ENCODE peak calls at places on chromosomes 3 and 15, in four cellular contexts. Z, V, H and N are unnamed samples.

GRCh38 chr15:44435893-44436667 is 8.7 kb downstream of the CTDSPL2 start:
- DNase-seq in H (no peak), Z (no peak), V (no peak), N (no peak)

GRCh38 chr3:123642182-123642956 is 57.5 kb upstream of the HACD2 start:
- DNase-seq in Z (peak), H (peak), V (peak), N (peak)

GRCh38 chr3:186514296-186515002 is 29.7 kb downstream of the CRYGS start:
- DNase-seq in Z (no peak), H (no peak), V (no peak), N (no peak)

GRCh38 chr3:159260049-159260662 is 458.3 kb downstream of the MFSD1 start:
- DNase-seq in H (peak), V (peak), Z (no peak), N (no peak)

GRCh38 chr15:71812966-71813722 is 2.8 kb downstream of the NR2E3 start:
- DNase-seq in V (no peak), H (no peak), Z (no peak), N (no peak)

GRCh38 chr3:125316949-125317348 is 58.2 kb downstream of the ZNF148 start:
- DNase-seq in H (no peak), Z (no peak), V (no peak), N (no peak)

GRCh38 chr3:6220361-6220957 is 640.5 kb upstream of the GRM7 start:
- DNase-seq in V (no peak), H (no peak), Z (no peak), N (no peak)

GRCh38 chr3:149813367-149814281 is 609 bp downstream of the RNF13 start:
- DNase-seq in H (peak), V (peak), Z (no peak), N (no peak)

GRCh38 chr15:35545316-35545824 is 595 bp downstream of the DPH6 start:
- DNase-seq in H (peak), Z (no peak), V (peak), N (no peak)

GRCh38 chr3:188854395-188855149 is 317.2 kb upstream of the TPRG1 start:
- DNase-seq in Z (no peak), V (no peak), H (no peak), N (no peak)

GRCh38 chr3:152938974-152939636 is 104.2 kb downstream of the P2RY1 start:
- DNase-seq in H (no peak), V (no peak), Z (no peak), N (no peak)
- TF ChIP-seq CTCF in H (no peak), V (no peak), Z (no peak), N (no peak)

DNA sequence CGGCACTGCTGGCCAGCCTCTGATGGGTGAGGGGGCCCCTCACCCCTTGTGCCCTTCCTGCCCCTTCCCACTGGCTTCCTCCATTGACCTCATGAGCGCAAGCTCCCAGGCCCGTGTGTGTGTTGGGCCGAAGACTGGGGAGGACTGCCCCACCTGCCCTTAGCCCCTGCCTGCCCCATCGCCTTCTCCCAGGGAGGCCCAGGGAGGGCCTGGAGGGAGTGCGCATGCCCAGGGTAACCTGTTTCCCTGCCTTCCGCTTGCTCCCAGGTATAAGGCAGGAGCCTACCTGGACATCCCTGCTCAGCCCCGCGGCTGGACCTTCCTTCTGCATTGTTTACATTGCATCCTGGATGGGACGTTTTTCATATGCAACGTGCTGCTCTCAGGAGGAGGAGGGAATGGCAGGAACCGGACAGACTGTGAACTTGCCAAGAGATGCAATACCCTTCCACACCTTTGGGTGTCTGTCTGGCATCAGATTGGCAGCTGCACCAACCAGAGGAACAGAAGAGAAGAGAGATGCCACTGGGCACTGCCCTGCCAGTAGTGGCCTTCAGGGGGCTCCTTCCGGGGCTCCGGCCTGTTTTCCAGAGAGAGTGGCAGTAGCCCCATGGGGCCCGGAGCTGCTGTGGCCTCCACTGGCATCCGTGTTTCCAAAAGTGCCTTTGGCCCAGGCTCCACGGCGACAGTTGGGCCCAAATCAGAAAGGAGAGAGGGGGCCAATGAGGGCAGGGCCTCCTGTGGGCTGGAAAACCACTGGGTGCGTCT is 8.8 kb downstream of the DLL4 start:
- DNase-seq in H (no peak), V (no peak), Z (no peak), N (no peak)
- TF ChIP-seq CTCF in H (peak), V (no peak), Z (no peak), N (no peak)

GRCh38 chr15:56989411-56989924 is 71.0 kb downstream of the TCF12 start:
- DNase-seq in H (no peak), V (no peak), Z (no peak), N (no peak)
- TF ChIP-seq CTCF in H (no peak), V (no peak), Z (no peak), N (no peak)

DNA sequence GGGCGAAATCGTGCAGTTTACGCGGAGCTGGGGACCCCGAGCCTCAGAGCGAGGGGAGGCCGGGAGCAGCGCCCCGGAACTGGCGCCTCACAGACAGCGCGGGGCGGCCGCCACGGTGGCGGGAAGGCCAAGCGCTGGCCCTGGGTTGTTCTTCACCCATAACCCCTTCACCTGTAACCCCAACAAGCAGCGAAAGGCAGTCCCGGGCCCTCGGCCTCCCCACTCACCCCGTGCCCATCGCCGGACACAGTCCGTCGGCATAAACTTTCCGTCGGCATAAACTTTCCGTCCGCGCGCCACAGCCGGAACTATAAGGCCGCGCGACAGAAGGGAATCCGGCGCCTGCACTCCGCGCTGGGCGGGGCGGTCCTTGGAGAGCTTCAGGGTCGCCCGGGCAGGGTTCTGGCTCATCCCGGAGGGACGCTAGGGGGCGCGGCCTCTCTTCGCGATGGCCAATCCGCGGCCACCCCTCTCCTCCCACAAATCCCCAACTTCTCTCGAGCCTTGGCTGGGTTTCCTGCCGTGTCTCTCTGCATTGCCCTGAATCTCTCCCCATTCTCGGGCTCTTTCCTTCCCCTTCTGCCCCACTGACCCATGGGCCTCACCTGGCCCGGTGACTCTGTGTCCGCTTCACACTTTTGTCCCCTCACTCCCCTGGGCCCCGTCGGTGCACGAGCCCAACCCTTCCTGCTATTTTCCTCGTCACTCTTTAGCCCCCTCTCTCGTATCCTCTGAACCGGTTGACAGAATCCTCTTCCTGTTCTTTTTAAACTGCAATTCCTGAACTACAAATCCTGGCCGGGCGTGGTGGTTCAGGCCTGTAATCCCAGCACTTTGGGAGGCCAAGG is at the start of gene INTS14:
- DNase-seq in V (peak), Z (peak), H (peak), N (peak)
- TF ChIP-seq CTCF in V (peak), Z (no peak), H (peak), N (peak)

GRCh38 chr15:98649621-98649995 is 1.3 kb downstream of the IGF1R start:
- DNase-seq in V (peak), Z (no peak), H (peak), N (no peak)
- TF ChIP-seq CTCF in V (no peak), Z (no peak), H (no peak), N (no peak)

GRCh38 chr3:108589998-108590323 is 439 bp downstream of the DZIP3 start:
- DNase-seq in H (no peak), Z (no peak), V (no peak), N (no peak)
- TF ChIP-seq CTCF in H (no peak), Z (no peak), V (no peak), N (peak)

GRCh38 chr3:193452338-193452737 is 73.8 kb upstream of the ATP13A5 start:
- DNase-seq in V (no peak), Z (no peak), H (no peak), N (no peak)
- TF ChIP-seq CTCF in V (no peak), Z (no peak), H (peak), N (no peak)

GRCh38 chr3:54434761-54435160 is 312.4 kb downstream of the CACNA2D3 start:
- DNase-seq in Z (no peak), H (no peak), V (no peak), N (no peak)

GRCh38 chr3:54432975-54433374 is 310.6 kb downstream of the CACNA2D3 start:
- DNase-seq in H (no peak), V (no peak), Z (no peak), N (no peak)

GRCh38 chr3:54427951-54428871 is 305.9 kb downstream of the CACNA2D3 start:
- DNase-seq in H (peak), V (peak), Z (no peak), N (no peak)

DNA sequence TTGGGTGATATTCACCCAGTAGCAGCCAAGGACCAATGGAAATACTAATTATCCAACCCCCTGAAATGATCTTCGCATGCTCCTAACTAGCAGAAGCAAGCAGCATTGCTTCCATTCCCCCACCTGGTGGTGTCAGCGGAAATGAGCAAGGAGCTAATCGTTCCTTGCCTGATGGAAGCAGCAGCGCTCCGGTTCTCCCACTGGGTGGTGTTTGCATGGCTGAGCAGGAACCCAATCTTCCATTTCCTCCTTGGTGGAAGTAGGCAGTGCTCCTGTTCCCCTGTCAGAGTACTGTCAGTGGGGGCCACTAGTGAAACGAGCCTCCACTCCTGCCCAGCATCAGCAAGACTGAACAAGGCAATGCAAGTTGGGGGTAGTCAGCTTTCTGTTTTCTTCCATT is 311.5 kb downstream of the CACNA2D3 start:
- DNase-seq in H (peak), V (no peak), Z (no peak), N (no peak)
- TF ChIP-seq CTCF in H (peak), V (no peak), Z (no peak), N (no peak)

GRCh38 chr3:56761023-56761422 is 40.7 kb downstream of the ARHGEF3 start:
- DNase-seq in Z (no peak), H (no peak), V (no peak), N (no peak)

GRCh38 chr3:56764184-56764583 is 37.6 kb downstream of the ARHGEF3 start:
- DNase-seq in H (no peak), V (no peak), Z (no peak), N (no peak)

GRCh38 chr3:56761887-56762605 is 39.7 kb downstream of the ARHGEF3 start:
- DNase-seq in V (no peak), Z (no peak), H (no peak), N (no peak)

GRCh38 chr3:56763233-56763632 is 38.5 kb downstream of the ARHGEF3 start:
- DNase-seq in Z (no peak), H (no peak), V (no peak), N (no peak)

GRCh38 chr3:56762718-56763117 is 39.0 kb downstream of the ARHGEF3 start:
- DNase-seq in V (no peak), Z (no peak), H (no peak), N (no peak)
- TF ChIP-seq CTCF in V (no peak), Z (no peak), H (no peak), N (no peak)